ENCODE peak calls at places on chromosomes 11 and 22, in four cellular contexts. J is sigmoid colon, Y is neural crest cell, W is ureter. U is an unnamed sample.

GRCh38 chr11:21460082-21460481 is 732.8 kb upstream of the ANO5 start:
- DNase-seq in Y (no peak), W (no peak), J (no peak), U (no peak)

GRCh38 chr22:37627545-37627944 is 11.9 kb upstream of the SH3BP1 start:
- DNase-seq in W (no peak), Y (no peak), J (no peak), U (no peak)

GRCh38 chr11:86510097-86510496 is 135.4 kb downstream of the CCDC81 start:
- DNase-seq in W (no peak), Y (no peak), J (no peak), U (no peak)

GRCh38 chr11:48029686-48030279 is 49.4 kb downstream of the PTPRJ start:
- DNase-seq in J (no peak), Y (no peak), W (no peak), U (no peak)

GRCh38 chr11:70031631-70032469 is 46.3 kb upstream of the ANO1 start:
- DNase-seq in Y (no peak), W (no peak), J (no peak), U (no peak)

GRCh38 chr11:34860034-34860433 is 56.1 kb downstream of the APIP start:
- DNase-seq in Y (no peak), W (no peak), J (no peak), U (no peak)

GRCh38 chr11:14384338-14384737 is 25.4 kb upstream of the RRAS2 start:
- DNase-seq in W (no peak), Y (no peak), J (no peak), U (no peak)

GRCh38 chr11:67375320-67376021 is 2.1 kb upstream of the CLCF1 start:
- DNase-seq in J (no peak), Y (no peak), W (no peak), U (no peak)

GRCh38 chr11:105219269-105219668 is 79.7 kb upstream of the CARD18 start:
- DNase-seq in Y (no peak), W (no peak), J (no peak), U (no peak)

GRCh38 chr22:35307372-35307771 is 7.7 kb downstream of the TOM1 start:
- DNase-seq in Y (no peak), W (no peak), J (no peak), U (no peak)

GRCh38 chr11:57646756-57647303 is 2.9 kb downstream of the YPEL4 start:
- DNase-seq in J (no peak), Y (no peak), W (no peak), U (no peak)

GRCh38 chr11:85595285-85595884 is 31.8 kb downstream of the DLG2 start:
- DNase-seq in W (no peak), J (no peak), Y (no peak), U (no peak)

GRCh38 chr11:119029340-119030028 is 1.2 kb downstream of the SLC37A4 start:
- DNase-seq in Y (no peak), J (peak; percentile 63), W (no peak), U (peak; percentile 20)

GRCh38 chr11:118084247-118084646 is 2.5 kb downstream of the SMIM35 start:
- DNase-seq in J (no peak), Y (no peak), W (no peak), U (no peak)

GRCh38 chr11:72813740-72814138 is 472 bp upstream of the ATG16L2 start:
- DNase-seq in W (no peak), J (peak; percentile 92), Y (no peak), U (no peak)

GRCh38 chr11:5522308-5522707 is 5.8 kb upstream of the UBQLNL start:
- DNase-seq in J (no peak), Y (no peak), W (no peak), U (no peak)

GRCh38 chr22:23220485-23221350 is 40.4 kb downstream of the BCR start:
- DNase-seq in Y (no peak), W (no peak), J (no peak), U (no peak)

GRCh38 chr11:114085965-114086364 is 26.5 kb downstream of the ZBTB16 start:
- DNase-seq in W (no peak), Y (no peak), J (peak; percentile 38), U (no peak)

GRCh38 chr11:44940835-44941234 is 9.8 kb downstream of the TP53I11 start:
- DNase-seq in W (no peak), J (no peak), Y (no peak), U (no peak)